ENCODE peak calls at places on chromosomes 12 and 14, in four cellular contexts. One of them, this sample, is unnamed.

GRCh38 chr14:55126932-55127490 is 2.0 kb upstream of the LGALS3 start:
- DNase-seq in heart left ventricle: no peak
- DNase-seq in upper lobe of left lung: no peak
- DNase-seq in testis: no peak
- DNase-seq in this sample: no peak

GRCh38 chr12:114834621-114835020 is 150.6 kb upstream of the TBX3 start:
- DNase-seq in upper lobe of left lung: no peak
- DNase-seq in testis: no peak
- DNase-seq in heart left ventricle: no peak
- DNase-seq in this sample: no peak

GRCh38 chr12:18140969-18141368 is 51.0 kb upstream of the RERGL start:
- DNase-seq in heart left ventricle: no peak
- DNase-seq in testis: no peak
- DNase-seq in upper lobe of left lung: no peak
- DNase-seq in this sample: no peak

GRCh38 chr12:114779203-114779602 is 95.2 kb upstream of the TBX3 start:
- DNase-seq in testis: no peak
- DNase-seq in heart left ventricle: no peak
- DNase-seq in upper lobe of left lung: no peak
- DNase-seq in this sample: no peak

GRCh38 chr14:74211945-74212580 is 27.2 kb upstream of the VSX2 start:
- DNase-seq in upper lobe of left lung: no peak
- DNase-seq in testis: no peak
- DNase-seq in heart left ventricle: no peak
- DNase-seq in this sample: no peak

GRCh38 chr12:49565119-49565955 is 2.6 kb downstream of the MCRS1 start:
- DNase-seq in testis: no peak
- DNase-seq in heart left ventricle: peak; percentile 74
- DNase-seq in upper lobe of left lung: no peak
- DNase-seq in this sample: no peak

GRCh38 chr14:57209561-57209960 is 59.1 kb downstream of the EXOC5 start:
- DNase-seq in testis: no peak
- DNase-seq in heart left ventricle: no peak
- DNase-seq in upper lobe of left lung: no peak
- DNase-seq in this sample: no peak

GRCh38 chr14:77738559-77739250 is 22.3 kb downstream of the SNW1 start:
- DNase-seq in upper lobe of left lung: no peak
- DNase-seq in heart left ventricle: no peak
- DNase-seq in testis: no peak
- DNase-seq in this sample: no peak

GRCh38 chr12:13780453-13780852 is 200.9 kb downstream of the GRIN2B start:
- DNase-seq in upper lobe of left lung: no peak
- DNase-seq in heart left ventricle: no peak
- DNase-seq in testis: no peak
- DNase-seq in this sample: no peak

GRCh38 chr12:1481919-1482318 is 112.5 kb downstream of the FBXL14 start:
- DNase-seq in upper lobe of left lung: no peak
- DNase-seq in testis: no peak
- DNase-seq in heart left ventricle: no peak
- DNase-seq in this sample: no peak

GRCh38 chr12:113165521-113166450 is 16.3 kb downstream of the CFAP73 start:
- DNase-seq in heart left ventricle: no peak
- DNase-seq in upper lobe of left lung: peak; percentile 78
- DNase-seq in testis: no peak
- DNase-seq in this sample: no peak

GRCh38 chr14:54766276-54767138 is 136.1 kb downstream of the GCH1 start:
- DNase-seq in upper lobe of left lung: no peak
- DNase-seq in heart left ventricle: no peak
- DNase-seq in testis: no peak
- DNase-seq in this sample: no peak

GRCh38 chr12:117365072-117365616 is 3.7 kb upstream of the NOS1 start:
- DNase-seq in testis: no peak
- DNase-seq in upper lobe of left lung: peak; percentile 29
- DNase-seq in heart left ventricle: no peak
- DNase-seq in this sample: no peak

GRCh38 chr14:105213396-105213795 is 32.3 kb upstream of the NUDT14 start:
- DNase-seq in testis: no peak
- DNase-seq in upper lobe of left lung: no peak
- DNase-seq in heart left ventricle: no peak
- DNase-seq in this sample: no peak

GRCh38 chr14:91400696-91401095 is 16.9 kb downstream of the CCDC88C start:
- DNase-seq in heart left ventricle: no peak
- DNase-seq in testis: no peak
- DNase-seq in upper lobe of left lung: no peak
- DNase-seq in this sample: no peak

GRCh38 chr12:5456906-5457305 is 25.0 kb downstream of the NTF3 start:
- DNase-seq in testis: no peak
- DNase-seq in heart left ventricle: no peak
- DNase-seq in upper lobe of left lung: no peak
- DNase-seq in this sample: no peak

GRCh38 chr12:115297445-115297844 is 613.5 kb upstream of the TBX3 start:
- DNase-seq in heart left ventricle: no peak
- DNase-seq in upper lobe of left lung: no peak
- DNase-seq in testis: no peak
- DNase-seq in this sample: no peak

GRCh38 chr12:80702889-80703605 is 4.4 kb upstream of the MYF6 start:
- DNase-seq in heart left ventricle: no peak
- DNase-seq in testis: no peak
- DNase-seq in upper lobe of left lung: no peak
- DNase-seq in this sample: no peak

DNA sequence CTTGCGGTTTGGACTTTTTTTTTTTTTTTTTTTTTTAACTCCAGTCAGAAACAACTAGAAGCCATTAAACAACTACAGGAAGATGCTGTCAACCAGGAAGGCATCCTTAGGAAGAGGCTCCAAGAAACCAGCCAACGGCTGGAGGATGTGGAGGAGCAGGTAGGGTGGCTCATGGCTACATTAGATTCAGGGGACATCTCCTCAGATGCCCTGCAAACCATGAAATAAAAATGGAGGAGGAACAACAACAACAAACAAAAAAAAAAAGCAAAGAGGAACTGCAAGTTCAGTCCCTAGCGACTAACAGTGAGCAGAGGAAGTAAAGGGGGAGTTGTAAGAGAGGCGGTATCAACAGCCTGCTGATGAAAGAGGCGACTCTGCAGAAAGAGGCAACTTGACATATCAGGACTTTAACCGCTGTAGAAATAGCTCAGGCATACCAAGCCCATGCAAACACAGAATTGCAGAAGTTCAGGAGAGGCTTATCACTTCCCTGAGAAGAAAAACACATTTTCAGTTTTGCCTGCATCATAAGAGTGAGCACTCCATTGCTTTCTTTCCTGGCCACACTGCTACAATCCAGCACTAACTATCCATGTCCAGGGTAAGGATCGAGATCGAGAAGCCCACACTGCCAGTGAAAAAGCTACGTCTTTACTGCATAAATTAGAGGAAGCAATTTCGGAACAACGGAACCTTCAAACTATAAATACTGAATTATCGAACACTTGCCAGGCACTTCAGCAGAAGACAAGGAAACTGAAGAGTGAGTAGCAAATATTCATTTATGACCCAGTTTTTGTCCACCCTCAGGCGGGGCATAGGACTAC is 103.5 kb upstream of the BCAT1 start:
- DNase-seq in upper lobe of left lung: no peak
- DNase-seq in testis: no peak
- DNase-seq in heart left ventricle: no peak
- DNase-seq in this sample: peak; percentile 51
- H3K27ac ChIP-seq in upper lobe of left lung: peak overlapping the region; percentile 83
- H3K27ac ChIP-seq in testis: no peak overlapping the region
- H3K27ac ChIP-seq in heart left ventricle: no peak overlapping the region
- H3K27ac ChIP-seq in this sample: peak overlapping the region; percentile 59

DNA sequence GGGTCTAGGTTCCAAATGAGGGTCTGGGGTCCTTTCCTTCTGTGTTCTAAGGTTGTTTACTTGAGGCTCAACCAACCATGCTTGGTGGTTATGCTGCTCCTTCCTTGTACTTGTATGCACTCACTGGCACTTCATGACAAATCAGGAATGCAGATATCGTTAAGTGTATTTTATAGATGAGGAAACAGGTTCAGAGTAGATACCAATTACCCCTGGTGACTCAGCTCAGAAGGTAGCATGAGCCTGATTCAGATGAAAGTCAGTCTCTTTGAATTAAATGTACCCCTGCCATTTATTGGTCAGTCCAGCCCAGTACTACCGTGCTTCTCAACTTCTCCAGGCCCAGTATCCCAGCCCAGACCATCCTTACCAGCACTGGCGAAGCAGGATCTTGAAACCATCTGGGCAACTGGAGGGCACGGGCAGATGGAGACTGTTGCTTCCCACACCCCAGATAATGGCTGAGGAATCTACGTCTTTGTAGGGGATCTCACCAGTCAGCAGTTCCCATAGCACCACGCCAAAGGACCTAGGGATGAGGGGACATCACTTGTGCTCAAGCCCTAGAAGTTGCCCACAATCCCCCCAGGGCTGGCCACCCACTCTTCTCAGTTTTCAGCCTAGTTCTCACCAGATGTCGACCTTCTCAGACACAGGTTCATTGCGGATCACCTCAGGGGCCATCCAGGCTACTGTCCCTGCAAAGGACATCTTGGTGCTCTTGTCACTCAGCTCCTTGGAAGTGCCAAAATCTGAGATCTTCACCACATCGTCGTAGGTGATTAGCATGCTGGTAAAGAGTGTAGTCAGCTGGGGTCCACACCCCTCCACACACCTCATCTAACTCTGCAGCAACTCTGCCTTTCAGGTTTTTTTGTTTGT is 14.3 kb downstream of the MAP3K12 start:
- DNase-seq in heart left ventricle: no peak
- DNase-seq in testis: no peak
- DNase-seq in upper lobe of left lung: no peak
- DNase-seq in this sample: no peak
- TF ChIP-seq POLR2A in heart left ventricle: no peak
- TF ChIP-seq POLR2A in testis: no peak
- TF ChIP-seq POLR2A in upper lobe of left lung: no peak
- TF ChIP-seq POLR2A in this sample: no peak

DNA sequence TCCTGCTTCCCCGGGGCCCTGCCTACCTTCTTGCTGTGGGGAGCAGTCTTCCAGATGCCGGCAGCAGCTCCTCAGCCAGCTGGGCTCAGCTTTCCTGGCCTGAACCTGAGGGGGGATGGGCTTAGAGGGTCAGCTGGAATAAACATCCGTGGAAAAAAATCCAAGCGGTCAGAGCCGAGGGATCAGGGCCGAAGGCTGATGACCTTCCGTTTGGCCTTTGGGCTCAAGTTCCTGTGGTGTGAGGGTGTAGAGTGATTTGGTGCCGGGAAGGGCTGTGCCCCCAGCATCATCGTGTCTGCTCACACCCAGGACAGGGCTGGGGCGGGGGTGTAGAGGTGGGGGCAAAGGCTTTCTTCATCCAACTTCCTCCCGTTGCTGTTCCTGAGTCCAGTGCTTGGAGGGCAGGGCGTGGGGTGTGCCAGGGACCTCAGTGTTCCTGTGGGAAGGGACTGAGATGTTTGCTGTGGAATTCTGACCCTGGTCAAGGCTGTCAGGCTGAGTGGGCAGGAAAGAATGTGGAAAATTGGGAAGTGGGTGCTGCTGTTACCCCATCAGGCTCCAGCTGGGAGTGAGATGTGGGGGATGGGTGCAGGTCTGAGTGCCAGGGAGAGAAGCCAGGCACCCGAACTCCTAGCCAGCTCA is 2.6 kb downstream of the SMIM41 start:
- DNase-seq in upper lobe of left lung: peak; percentile 34
- DNase-seq in testis: peak; percentile 52
- DNase-seq in heart left ventricle: peak; percentile 77
- DNase-seq in this sample: peak; percentile 71
- H3K27ac ChIP-seq in upper lobe of left lung: peak overlapping the region; percentile 91
- H3K27ac ChIP-seq in testis: peak overlapping the region; percentile 87
- H3K27ac ChIP-seq in heart left ventricle: peak overlapping the region; percentile 70
- H3K27ac ChIP-seq in this sample: peak overlapping the region; percentile 66

GRCh38 chr12:46372852-46373302 is 304 bp upstream of the SLC38A2 start:
- DNase-seq in testis: no peak
- DNase-seq in upper lobe of left lung: peak; percentile 100
- DNase-seq in heart left ventricle: no peak
- DNase-seq in this sample: no peak
- TF ChIP-seq POLR2A in testis: no peak
- TF ChIP-seq POLR2A in upper lobe of left lung: no peak
- TF ChIP-seq POLR2A in heart left ventricle: no peak
- TF ChIP-seq POLR2A in this sample: no peak